ENCODE peak calls at places on chromosomes 16 and 17, in six cellular contexts. A, Q, S, I, K and V are unnamed samples.

GRCh38 chr16:68237243-68238028 is 1.5 kb upstream of the ESRP2 start:
- DNase-seq in I (peak), K (peak), Q (peak), A (peak), S (peak), V (peak)

GRCh38 chr17:1186214-1186820 is 6.5 kb upstream of the ABR start:
- DNase-seq in K (no peak), A (no peak), S (no peak), Q (no peak), I (no peak), V (peak)

GRCh38 chr16:19698480-19699465 is 19.3 kb downstream of the KNOP1 start:
- DNase-seq in I (no peak), K (no peak), A (no peak), Q (no peak), S (no peak), V (peak)

GRCh38 chr17:2545393-2545792 is 33.7 kb upstream of the METTL16 start:
- DNase-seq in I (no peak), S (no peak), K (no peak), Q (peak), A (no peak), V (no peak)

GRCh38 chr16:71255721-71256120 is 25.2 kb upstream of the HYDIN start:
- DNase-seq in A (no peak), K (no peak), Q (no peak), S (no peak), I (no peak), V (no peak)

GRCh38 chr17:76270770-76271668 is 5.9 kb downstream of the UBALD2 start:
- DNase-seq in K (no peak), Q (no peak), S (peak), A (no peak), I (no peak), V (no peak)

GRCh38 chr16:83002351-83003334 is 375.9 kb downstream of the CDH13 start:
- DNase-seq in A (no peak), I (no peak), Q (peak), S (no peak), K (no peak), V (peak)

GRCh38 chr16:68644715-68645493 is at the start of gene CDH3:
- DNase-seq in A (peak), K (no peak), S (peak), Q (peak), I (peak), V (no peak)

GRCh38 chr17:50094243-50094752 is 853 bp upstream of the PDK2 start:
- DNase-seq in A (peak), K (peak), Q (peak), I (peak), S (peak), V (peak)

GRCh38 chr17:74852237-74853047 is 7.2 kb downstream of the GRIN2C start:
- DNase-seq in Q (no peak), A (peak), S (peak), I (peak), K (peak), V (no peak)

GRCh38 chr17:40355804-40356758 is 8.5 kb downstream of the GJD3 start:
- DNase-seq in S (no peak), Q (no peak), A (no peak), I (no peak), K (no peak), V (no peak)

GRCh38 chr16:57689772-57690558 is 4.6 kb upstream of the DRC7 start:
- DNase-seq in I (no peak), K (no peak), A (no peak), Q (no peak), S (peak), V (no peak)

GRCh38 chr16:11456741-11457140 is 111.5 kb downstream of the RMI2 start:
- DNase-seq in Q (no peak), K (no peak), A (no peak), I (no peak), S (no peak), V (no peak)

GRCh38 chr16:50517450-50518252 is 30.5 kb upstream of the NKD1 start:
- DNase-seq in I (no peak), Q (no peak), K (no peak), S (no peak), A (peak), V (no peak)

GRCh38 chr16:15942901-15943690 is 6.3 kb upstream of the ABCC1 start:
- DNase-seq in A (no peak), S (no peak), K (no peak), I (no peak), Q (no peak), V (no peak)

GRCh38 chr16:64969221-64969620 is 152.6 kb downstream of the CDH11 start:
- DNase-seq in Q (peak), K (no peak), I (no peak), S (no peak), A (no peak), V (peak)

GRCh38 chr16:28974437-28975157 is at the start of gene SPNS1:
- DNase-seq in Q (peak), I (peak), K (peak), S (peak), A (peak), V (peak)
- H4K8ac ChIP-seq in Q (peak), I (peak), K (peak), S (peak), A (no peak), V (peak)

GRCh38 chr17:64329571-64329970 is 61.1 kb downstream of the PECAM1 start:
- DNase-seq in Q (no peak), K (no peak), I (no peak), A (no peak), S (peak), V (no peak)

GRCh38 chr17:64334851-64335250 is 55.8 kb downstream of the PECAM1 start:
- DNase-seq in S (no peak), Q (no peak), K (no peak), A (no peak), I (no peak), V (no peak)

GRCh38 chr17:64332502-64332901 is 58.2 kb downstream of the PECAM1 start:
- DNase-seq in Q (no peak), K (no peak), S (no peak), I (no peak), A (no peak), V (no peak)

GRCh38 chr17:64331366-64331765 is 59.3 kb downstream of the PECAM1 start:
- DNase-seq in K (no peak), Q (no peak), A (no peak), S (no peak), I (no peak), V (no peak)

GRCh38 chr17:64331946-64332493 is 58.6 kb downstream of the PECAM1 start:
- DNase-seq in I (no peak), K (no peak), Q (no peak), S (no peak), A (no peak), V (no peak)
- H3K14ac ChIP-seq in I (no peak), K (no peak), Q (no peak), S (no peak), A (no peak), V (no peak)

DNA sequence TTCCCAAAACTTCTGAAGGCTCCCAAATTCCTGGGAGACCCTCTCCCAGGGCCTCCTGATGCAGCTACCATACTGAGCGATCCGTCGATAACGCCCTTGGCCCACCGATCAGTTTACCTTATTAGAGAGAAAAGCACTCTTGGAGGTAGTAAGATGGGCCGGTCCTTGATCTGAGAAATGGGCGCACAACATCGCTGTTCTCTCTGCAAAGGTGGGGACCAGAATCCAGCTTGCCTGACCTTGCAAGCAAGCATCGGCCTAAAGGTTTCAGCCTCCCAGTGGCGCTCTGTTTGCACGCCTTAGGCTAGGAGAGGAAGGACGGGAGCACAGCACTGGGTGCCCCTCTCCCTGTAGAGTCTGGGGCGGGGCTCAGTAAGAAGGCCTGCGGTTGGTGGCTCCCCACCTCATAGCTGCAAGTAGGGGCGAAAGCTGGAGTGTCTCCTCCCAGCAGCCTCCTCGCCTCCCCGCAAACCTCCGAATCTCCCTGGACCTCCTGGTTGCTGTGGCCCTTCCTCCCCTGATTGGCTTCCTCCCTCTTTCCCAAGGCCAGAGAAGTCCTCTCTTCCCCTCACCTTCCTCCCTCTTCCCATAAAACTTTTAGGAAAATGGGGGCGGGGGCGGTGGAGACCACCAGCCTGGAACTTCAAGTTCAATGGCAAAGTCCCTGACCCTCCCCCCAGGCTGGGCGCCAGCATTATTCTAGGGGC is at the start of gene PRAC1:
- DNase-seq in A (peak), K (no peak), S (no peak), I (no peak), Q (no peak), V (no peak)
- H4K8ac ChIP-seq in A (no peak), K (no peak), S (no peak), I (no peak), Q (peak), V (no peak)

GRCh38 chr17:44022246-44022645 is 7.5 kb upstream of the TMEM101 start:
- DNase-seq in K (no peak), S (no peak), A (no peak), Q (no peak), I (no peak), V (no peak)
- H3K14ac ChIP-seq in K (no peak), S (no peak), A (no peak), Q (no peak), I (no peak), V (no peak)

DNA sequence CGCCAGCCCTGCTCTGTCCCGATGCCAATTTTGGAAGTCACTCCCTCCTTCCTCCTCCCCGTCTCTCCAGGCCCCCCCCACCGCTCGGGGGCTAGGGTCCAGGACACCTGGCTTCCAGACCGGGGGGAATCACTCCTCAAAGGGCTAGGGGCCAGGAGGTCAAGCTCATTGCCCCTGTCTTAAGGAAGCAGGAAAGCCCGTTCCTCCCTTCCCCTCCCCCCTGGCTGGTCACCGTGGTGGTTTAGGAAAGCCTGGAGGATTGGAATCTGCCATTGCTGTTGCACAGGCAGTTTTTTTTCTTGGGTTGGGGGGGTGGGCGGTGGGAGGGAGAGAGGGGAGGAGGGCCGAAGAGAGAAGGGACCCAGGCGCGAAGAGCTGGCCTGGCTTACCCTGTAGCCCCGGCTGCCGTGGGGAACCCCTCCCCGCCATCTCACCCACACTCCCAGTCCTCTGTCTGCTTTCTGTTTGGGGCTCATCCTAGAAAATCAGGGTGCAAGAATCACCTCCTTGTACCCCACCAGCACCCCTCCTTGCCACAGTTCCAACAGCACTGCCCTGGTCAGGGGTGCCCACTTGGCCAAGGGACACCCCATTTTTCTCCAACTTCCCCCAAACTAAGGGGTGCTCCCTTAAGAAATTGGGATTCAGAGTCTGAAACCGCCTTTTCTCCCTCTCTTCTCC is 2.9 kb upstream of the BCL6B start:
- DNase-seq in A (peak), K (no peak), Q (peak), S (peak), I (no peak), V (peak)
- H4K8ac ChIP-seq in A (no peak), K (no peak), Q (peak), S (peak), I (peak), V (peak)

DNA sequence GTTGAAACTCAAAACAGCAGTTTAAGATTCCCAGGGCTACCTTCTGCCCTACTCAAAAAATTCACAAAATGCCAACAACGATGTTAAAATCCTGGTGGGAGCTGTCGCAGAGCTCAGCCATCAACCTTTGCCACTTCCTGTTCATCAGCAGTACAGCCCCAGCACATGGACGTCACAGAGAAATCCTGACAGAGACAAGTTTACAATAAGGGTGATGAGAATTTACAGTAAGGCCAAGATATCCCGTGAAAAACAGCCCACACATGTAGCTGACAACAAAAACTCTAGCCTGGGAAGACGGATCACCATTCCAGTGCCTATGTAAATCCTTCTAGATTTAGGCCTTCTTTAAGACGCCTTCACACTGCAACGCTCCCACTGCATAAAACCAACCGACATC is 18.8 kb downstream of the USP22 start:
- DNase-seq in S (no peak), I (no peak), A (no peak), Q (no peak), K (no peak), V (peak)
- H3K14ac ChIP-seq in S (no peak), I (no peak), A (no peak), Q (no peak), K (no peak), V (no peak)

GRCh38 chr16:30785126-30786106 is 1.6 kb downstream of the ZNF629 start:
- DNase-seq in A (no peak), I (no peak), Q (no peak), S (no peak), K (no peak), V (no peak)

GRCh38 chr16:30787613-30788378 is 791 bp upstream of the ZNF629 start:
- DNase-seq in A (no peak), K (no peak), S (peak), I (no peak), Q (no peak), V (no peak)

GRCh38 chr16:30784215-30784614 is 2.8 kb downstream of the ZNF629 start:
- DNase-seq in Q (no peak), I (no peak), A (no peak), K (no peak), S (no peak), V (no peak)

GRCh38 chr16:30786115-30786935 is 680 bp downstream of the ZNF629 start:
- DNase-seq in Q (peak), A (no peak), K (no peak), I (no peak), S (peak), V (peak)

GRCh38 chr16:30786936-30787612 is at the start of gene ZNF629:
- DNase-seq in K (peak), I (no peak), S (peak), A (peak), Q (peak), V (peak)
- H4K8ac ChIP-seq in K (no peak), I (peak), S (peak), A (no peak), Q (peak), V (peak)